ENCODE peak calls at places on chromosomes 7 and 10, in ten cellular contexts. Y, A, U, P, J, Z, M, C, Q and B are unnamed samples.

GRCh38 chr10:32985781-32986350 is 27.8 kb upstream of the ITGB1 start:
- DNase-seq in Y (no peak), J (no peak), A (no peak), P (no peak), Z (no peak), U (no peak), M (no peak), Q (no peak), C (no peak), B (no peak)

GRCh38 chr10:70920519-70920918 is 32.2 kb upstream of the PCBD1 start:
- DNase-seq in J (no peak), C (no peak), U (no peak), P (no peak), Y (peak), Q (peak), Z (no peak), A (peak), M (no peak), B (no peak)

GRCh38 chr10:89549510-89549909 is 14.1 kb upstream of the SLC16A12 start:
- DNase-seq in Q (no peak), A (no peak), C (no peak), U (no peak), P (no peak), J (no peak), Z (no peak), Y (no peak), M (no peak), B (no peak)

GRCh38 chr10:12140038-12140437 is 10.6 kb downstream of the SEC61A2 start:
- DNase-seq in C (no peak), Q (no peak), U (no peak), Y (no peak), J (no peak), Z (no peak), P (no peak), A (no peak), M (no peak), B (no peak)

GRCh38 chr7:88293866-88294265 is 12.8 kb downstream of the STEAP4 start:
- DNase-seq in Q (no peak), Y (no peak), C (no peak), P (no peak), U (no peak), A (no peak), Z (no peak), M (no peak), J (no peak), B (no peak)

GRCh38 chr7:12770227-12770975 is 83.0 kb downstream of the ARL4A start:
- DNase-seq in M (no peak), Y (no peak), C (no peak), A (peak), U (no peak), P (peak), J (no peak), Q (no peak), Z (no peak), B (no peak)

GRCh38 chr10:103153765-103154197 is 39.3 kb downstream of the NT5C2 start:
- DNase-seq in Y (no peak), M (no peak), U (no peak), Q (no peak), Z (no peak), J (no peak), P (no peak), C (no peak), A (no peak), B (no peak)

GRCh38 chr7:4479367-4480039 is 202.6 kb upstream of the FOXK1 start:
- DNase-seq in Z (peak), Q (peak), J (no peak), P (peak), U (peak), M (no peak), C (no peak), A (peak), Y (no peak), B (no peak)

DNA sequence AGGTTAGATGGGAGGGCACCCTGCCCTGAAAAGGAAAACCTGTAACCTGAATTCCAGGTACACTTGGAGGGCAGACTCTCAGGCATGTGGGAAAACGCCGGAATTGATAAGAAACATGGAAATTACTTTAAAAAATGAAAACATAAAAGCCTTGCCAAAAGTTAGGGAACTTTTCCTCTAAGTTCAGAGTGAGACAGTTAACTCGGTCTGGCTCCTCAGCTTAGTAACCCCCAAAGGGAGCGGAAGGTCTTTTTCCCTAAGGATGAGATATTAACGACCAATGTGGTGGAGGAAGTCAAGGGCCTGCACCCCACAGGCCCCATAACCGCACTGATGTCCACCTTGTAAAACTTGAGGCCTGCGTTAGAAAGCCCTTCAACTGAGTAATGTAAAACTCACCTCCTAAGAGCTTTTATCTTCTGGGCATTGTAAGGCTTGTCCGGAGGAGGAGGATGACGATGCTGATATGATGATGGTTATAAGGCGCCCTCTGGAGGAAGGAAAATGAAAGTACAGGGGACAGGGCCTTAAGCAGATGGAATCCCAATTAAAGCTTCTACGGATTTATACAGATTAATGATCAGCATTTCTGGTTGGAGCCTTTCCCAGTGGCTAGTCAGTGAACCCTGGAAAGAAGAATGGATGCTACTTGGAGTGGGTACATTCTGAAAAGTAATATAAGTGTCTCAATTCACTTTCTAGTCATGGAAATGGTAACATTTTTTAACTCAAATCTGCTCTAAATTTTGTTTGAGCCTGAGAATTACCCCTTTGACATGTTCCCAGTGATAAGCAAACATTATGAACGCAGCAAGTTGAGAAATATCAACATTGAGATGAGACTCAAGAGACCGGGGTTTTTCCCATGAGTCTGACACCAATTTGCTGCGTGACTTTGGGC is 696 bp downstream of the COL1A2 start:
- DNase-seq in Z (peak), C (peak), U (peak), Q (no peak), A (peak), M (no peak), P (peak), Y (no peak), J (no peak), B (peak)
- TF ChIP-seq CTCF in Z (peak), C (peak), U (peak), Q (peak), A (peak), M (peak), P (peak), Y (peak), J (peak), B (peak)

DNA sequence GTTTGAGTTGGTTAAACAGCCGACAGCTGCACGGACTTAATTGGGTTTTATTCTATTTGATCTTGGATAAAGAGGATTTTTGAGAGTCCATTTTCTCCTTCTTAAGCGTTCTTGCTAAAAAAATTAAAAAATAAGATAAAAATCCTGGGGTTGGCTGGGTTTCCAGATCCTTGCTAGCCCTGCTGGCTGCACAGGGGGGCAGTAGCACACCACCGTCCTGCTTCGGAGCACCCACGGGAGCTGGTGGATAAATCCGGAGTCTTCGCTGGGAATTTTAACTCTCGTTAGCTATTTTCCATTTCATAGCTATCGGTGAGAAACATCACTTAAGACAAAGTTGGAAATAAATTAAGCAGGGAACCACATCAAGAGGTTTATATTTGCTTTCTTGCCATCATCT is 792.1 kb downstream of the TYW1 start:
- DNase-seq in M (no peak), J (no peak), Y (no peak), P (peak), A (no peak), C (no peak), Z (no peak), Q (no peak), U (no peak), B (no peak)
- TF ChIP-seq CTCF in M (no peak), J (peak), Y (no peak), P (peak), A (no peak), C (no peak), Z (peak), Q (no peak), U (no peak), B (no peak)

DNA sequence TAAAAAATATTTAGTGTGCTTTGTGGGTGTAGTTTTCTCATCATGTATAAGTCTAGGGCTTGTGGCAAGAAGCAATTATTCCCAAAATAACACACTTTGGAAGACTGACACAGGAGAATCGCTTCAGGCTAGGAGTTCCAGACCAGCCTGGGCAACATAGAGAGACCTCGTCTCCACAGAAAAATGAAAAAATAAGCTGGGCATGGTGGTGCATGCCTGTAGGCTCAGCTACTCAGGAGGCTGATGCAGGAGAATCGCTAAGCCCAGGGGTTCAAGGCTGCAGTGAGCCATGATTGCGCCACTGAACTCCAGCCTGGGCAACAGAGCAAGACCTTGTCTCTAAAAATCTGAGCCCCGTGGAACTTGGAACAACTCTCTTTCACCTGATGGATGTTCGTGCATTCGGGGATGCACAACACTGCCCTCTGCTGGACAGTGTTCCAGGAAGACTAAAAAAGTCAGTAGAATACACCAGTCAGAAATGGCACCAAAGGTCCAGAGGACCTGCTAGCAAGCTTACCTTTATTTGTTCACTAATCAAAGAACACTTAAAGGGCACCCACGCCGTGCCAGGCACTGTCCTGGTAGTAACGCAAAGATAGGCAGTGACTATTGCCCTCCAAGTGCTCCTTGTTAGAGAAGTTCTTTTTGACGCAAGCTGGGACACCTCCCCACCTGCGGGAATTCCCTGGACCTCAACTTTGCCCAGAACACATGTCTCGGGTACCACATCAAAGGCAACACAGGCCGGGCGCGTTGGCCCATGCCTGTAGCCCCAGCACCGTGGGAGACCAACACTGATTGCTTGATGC is 81.9 kb upstream of the CALN1 start:
- DNase-seq in J (peak), U (peak), Y (no peak), A (peak), M (peak), Q (peak), Z (peak), C (peak), P (peak), B (no peak)
- TF ChIP-seq CTCF in J (peak), U (peak), Y (peak), A (peak), M (peak), Q (peak), Z (peak), C (peak), P (peak), B (peak)

GRCh38 chr7:99305473-99306260 is 20.0 kb upstream of the ARPC1A start:
- DNase-seq in P (no peak), U (no peak), J (no peak), Y (no peak), Z (no peak), A (no peak), Q (no peak), M (no peak), C (no peak), B (no peak)
- TF ChIP-seq CTCF in P (no peak), U (no peak), J (no peak), Y (no peak), Z (no peak), A (no peak), Q (no peak), M (no peak), C (no peak), B (no peak)

GRCh38 chr7:3095046-3095445 is 51.4 kb upstream of the CARD11 start:
- DNase-seq in M (no peak), U (no peak), C (no peak), Z (no peak), P (no peak), Q (no peak), A (peak), Y (no peak), J (no peak), B (no peak)

GRCh38 chr7:3092468-3092867 is 48.8 kb upstream of the CARD11 start:
- DNase-seq in Y (no peak), A (peak), P (no peak), U (no peak), Z (no peak), Q (peak), M (no peak), C (no peak), J (no peak), B (no peak)

GRCh38 chr7:3091631-3092030 is 48.0 kb upstream of the CARD11 start:
- DNase-seq in C (no peak), M (no peak), J (no peak), Z (no peak), A (no peak), P (no peak), Q (no peak), Y (no peak), U (no peak), B (no peak)

GRCh38 chr7:3087243-3087642 is 43.6 kb upstream of the CARD11 start:
- DNase-seq in Z (no peak), C (no peak), P (no peak), U (no peak), A (no peak), Q (no peak), J (no peak), M (no peak), Y (no peak), B (peak)

GRCh38 chr7:3089493-3089892 is 45.8 kb upstream of the CARD11 start:
- DNase-seq in C (peak), Y (no peak), M (no peak), Q (no peak), U (peak), Z (no peak), J (no peak), A (no peak), P (peak), B (no peak)
- TF ChIP-seq CTCF in C (peak), Y (no peak), M (peak), Q (no peak), U (peak), Z (peak), J (peak), A (no peak), P (peak), B (peak)